ENCODE peak calls at places on chromosome 1, in eight cellular contexts. E is SJSA1; T is GM12864; W is pancreas; Z is stimulated activated CD4-positive, alpha-beta T cell treated with anti-CD3 and anti-CD28 coated beads, TNF-alpha, amount 100 ng/mL, for 24 hours; R is fibroblast of villous mesenchyme; B is NCI-H524; V is skeletal muscle cell. C is an unnamed sample.
A peak's percentile ranks its signal among the peaks of the same experiment; 100 is the strongest.

GRCh38 chr1:173148971-173149370 is 58.2 kb downstream of the TNFSF4 start:
- DNase-seq in V (no peak), R (no peak), W (no peak), T (no peak), B (no peak), E (no peak), Z (no peak), C (no peak)

GRCh38 chr1:179810367-179810715 is 67.2 kb downstream of the FAM163A start:
- DNase-seq in B (no peak), V (no peak), Z (no peak), W (no peak), T (no peak), E (no peak), R (no peak), C (no peak)

GRCh38 chr1:179369751-179370341 is 4.1 kb downstream of the AXDND1 start:
- DNase-seq in W (no peak), E (peak; percentile 62), T (no peak), B (peak; percentile 72), V (peak; percentile 23), R (peak; percentile 82), Z (no peak), C (no peak)

GRCh38 chr1:2472109-2472508 is 4.0 kb upstream of the PLCH2 start:
- DNase-seq in W (no peak), Z (no peak), T (no peak), B (peak; percentile 86), R (no peak), E (no peak), V (no peak), C (no peak)

GRCh38 chr1:172040466-172040865 is 199.2 kb downstream of the DNM3 start:
- DNase-seq in Z (no peak), T (no peak), V (peak; percentile 21), B (no peak), W (no peak), R (no peak), E (peak; percentile 71), C (no peak)

GRCh38 chr1:27513958-27514357 is 24.0 kb upstream of the WASF2 start:
- DNase-seq in T (no peak), R (no peak), V (no peak), E (no peak), W (no peak), Z (no peak), B (no peak), C (no peak)

GRCh38 chr1:16076003-16076870 is 2.8 kb upstream of the FAM131C start:
- DNase-seq in W (peak; percentile 46), B (no peak), E (peak; percentile 87), V (peak; percentile 75), R (peak; percentile 87), Z (no peak), T (no peak), C (no peak)

GRCh38 chr1:78279051-78279450 is 211.7 kb upstream of the PTGFR start:
- DNase-seq in E (no peak), R (peak; percentile 61), B (no peak), Z (no peak), V (peak; percentile 96), T (no peak), W (no peak), C (no peak)

GRCh38 chr1:221669441-221669840 is 72.4 kb downstream of the DUSP10 start:
- DNase-seq in W (no peak), R (no peak), B (no peak), Z (no peak), E (no peak), V (no peak), T (no peak), C (no peak)

GRCh38 chr1:204692320-204692851 is 6.8 kb upstream of the LRRN2 start:
- DNase-seq in R (no peak), T (no peak), W (no peak), B (peak; percentile 10), Z (no peak), V (no peak), E (no peak), C (no peak)

GRCh38 chr1:116386042-116386441 is 13.0 kb downstream of the ATP1A1 start:
- DNase-seq in R (no peak), B (no peak), V (no peak), T (no peak), Z (no peak), W (no peak), E (no peak), C (no peak)